ENCODE peak calls at places on chromosomes 13 and 19, in seven cellular contexts. One of them, this sample, is unnamed.

GRCh38 chr13:21542563-21542962 is 61.4 kb downstream of the MICU2 start:
- DNase-seq in spleen: no peak
- DNase-seq in fibroblast of lung: no peak
- DNase-seq in body of pancreas: no peak
- DNase-seq in PC-9: peak; percentile 64
- DNase-seq in K562: no peak
- DNase-seq in cardiac muscle cell: no peak
- DNase-seq in this sample: no peak

GRCh38 chr19:43690444-43690843 is 20.5 kb upstream of the PLAUR start:
- DNase-seq in spleen: no peak
- DNase-seq in fibroblast of lung: no peak
- DNase-seq in body of pancreas: no peak
- DNase-seq in PC-9: no peak
- DNase-seq in K562: no peak
- DNase-seq in cardiac muscle cell: no peak
- DNase-seq in this sample: no peak

GRCh38 chr13:110524484-110525254 is 36.9 kb downstream of the RAB20 start:
- DNase-seq in spleen: no peak
- DNase-seq in fibroblast of lung: no peak
- DNase-seq in body of pancreas: peak; percentile 56
- DNase-seq in PC-9: peak; percentile 97
- DNase-seq in K562: no peak
- DNase-seq in cardiac muscle cell: no peak
- DNase-seq in this sample: no peak

GRCh38 chr19:4124638-4125037 is 716 bp upstream of the MAP2K2 start:
- DNase-seq in spleen: no peak
- DNase-seq in fibroblast of lung: peak; percentile 2
- DNase-seq in body of pancreas: no peak
- DNase-seq in PC-9: no peak
- DNase-seq in K562: no peak
- DNase-seq in cardiac muscle cell: no peak
- DNase-seq in this sample: no peak

GRCh38 chr13:30748717-30749116 is 13.4 kb downstream of the ALOX5AP start:
- DNase-seq in spleen: no peak
- DNase-seq in fibroblast of lung: no peak
- DNase-seq in body of pancreas: no peak
- DNase-seq in PC-9: no peak
- DNase-seq in K562: no peak
- DNase-seq in cardiac muscle cell: no peak
- DNase-seq in this sample: no peak

GRCh38 chr19:44517146-44517545 is 12.3 kb downstream of the CEACAM20 start:
- DNase-seq in spleen: no peak
- DNase-seq in fibroblast of lung: no peak
- DNase-seq in body of pancreas: no peak
- DNase-seq in PC-9: no peak
- DNase-seq in K562: no peak
- DNase-seq in cardiac muscle cell: no peak
- DNase-seq in this sample: no peak

GRCh38 chr19:17468302-17469091 is 1.8 kb upstream of the SLC27A1 start:
- DNase-seq in spleen: peak; percentile 76
- DNase-seq in fibroblast of lung: no peak
- DNase-seq in body of pancreas: peak; percentile 44
- DNase-seq in PC-9: no peak
- DNase-seq in K562: no peak
- DNase-seq in cardiac muscle cell: no peak
- DNase-seq in this sample: no peak

GRCh38 chr19:1365964-1366695 is 17.6 kb upstream of the NDUFS7 start:
- DNase-seq in spleen: no peak
- DNase-seq in fibroblast of lung: no peak
- DNase-seq in body of pancreas: no peak
- DNase-seq in PC-9: no peak
- DNase-seq in K562: no peak
- DNase-seq in cardiac muscle cell: no peak
- DNase-seq in this sample: no peak

GRCh38 chr13:93116809-93117208 is 109.8 kb upstream of the GPC6 start:
- DNase-seq in spleen: no peak
- DNase-seq in fibroblast of lung: peak; percentile 11
- DNase-seq in body of pancreas: no peak
- DNase-seq in PC-9: no peak
- DNase-seq in K562: no peak
- DNase-seq in cardiac muscle cell: no peak
- DNase-seq in this sample: no peak

GRCh38 chr13:66612983-66613382 is 617.2 kb downstream of the PCDH9 start:
- DNase-seq in spleen: no peak
- DNase-seq in fibroblast of lung: no peak
- DNase-seq in body of pancreas: no peak
- DNase-seq in PC-9: no peak
- DNase-seq in K562: no peak
- DNase-seq in cardiac muscle cell: no peak
- DNase-seq in this sample: no peak

GRCh38 chr19:19366691-19367396 is 38.6 kb upstream of the GATAD2A start:
- DNase-seq in spleen: peak; percentile 93
- DNase-seq in fibroblast of lung: peak; percentile 60
- DNase-seq in body of pancreas: peak; percentile 86
- DNase-seq in PC-9: peak; percentile 85
- DNase-seq in K562: peak; percentile 80
- DNase-seq in cardiac muscle cell: peak; percentile 87
- DNase-seq in this sample: no peak

GRCh38 chr19:55591555-55591954 is 7.8 kb downstream of the FIZ1 start:
- DNase-seq in spleen: no peak
- DNase-seq in fibroblast of lung: no peak
- DNase-seq in body of pancreas: no peak
- DNase-seq in PC-9: no peak
- DNase-seq in K562: peak; percentile 32
- DNase-seq in cardiac muscle cell: no peak
- DNase-seq in this sample: no peak

GRCh38 chr19:810077-810855 is 11.5 kb downstream of the PLPPR3 start:
- DNase-seq in spleen: no peak
- DNase-seq in fibroblast of lung: no peak
- DNase-seq in body of pancreas: no peak
- DNase-seq in PC-9: no peak
- DNase-seq in K562: no peak
- DNase-seq in cardiac muscle cell: no peak
- DNase-seq in this sample: no peak

DNA sequence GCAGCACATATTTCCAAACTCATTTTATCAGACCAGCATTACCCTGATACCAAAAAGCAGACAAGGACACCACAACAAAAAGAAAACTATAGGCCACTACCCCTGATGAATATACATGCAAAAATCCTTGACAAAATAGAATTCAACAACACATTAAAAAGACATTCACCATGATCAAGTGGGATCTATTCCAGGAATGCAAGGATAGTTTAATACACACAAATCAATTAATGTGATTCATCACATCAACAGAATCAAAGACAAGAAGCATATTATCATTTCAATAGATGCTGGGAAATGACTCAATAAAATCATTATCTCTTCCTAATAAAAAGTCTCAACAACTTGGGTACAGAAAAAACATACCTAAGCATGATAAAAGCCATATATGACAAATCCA is 11.2 kb downstream of the ZNF347 start:
- DNase-seq in spleen: no peak
- DNase-seq in fibroblast of lung: no peak
- DNase-seq in body of pancreas: no peak
- DNase-seq in PC-9: no peak
- DNase-seq in K562: no peak
- DNase-seq in cardiac muscle cell: no peak
- DNase-seq in this sample: no peak
- H3K9me3 ChIP-seq in spleen: peaks cover 88% of the 10 kb centered on the region
- H3K9me3 ChIP-seq in fibroblast of lung: no peaks in the 10 kb centered on the region
- H3K9me3 ChIP-seq in body of pancreas: no peaks in the 10 kb centered on the region
- H3K9me3 ChIP-seq in PC-9: peaks cover 82% of the 10 kb centered on the region
- H3K9me3 ChIP-seq in K562: peaks cover 8% of the 10 kb centered on the region
- H3K9me3 ChIP-seq in cardiac muscle cell: no peaks in the 10 kb centered on the region
- H3K9me3 ChIP-seq in this sample: no peaks in the 10 kb centered on the region

GRCh38 chr13:46114599-46114998 is 9.8 kb upstream of the CPB2 start:
- DNase-seq in spleen: no peak
- DNase-seq in fibroblast of lung: no peak
- DNase-seq in body of pancreas: no peak
- DNase-seq in PC-9: no peak
- DNase-seq in K562: no peak
- DNase-seq in cardiac muscle cell: no peak
- DNase-seq in this sample: no peak

GRCh38 chr13:46113596-46113995 is 8.8 kb upstream of the CPB2 start:
- DNase-seq in spleen: no peak
- DNase-seq in fibroblast of lung: no peak
- DNase-seq in body of pancreas: no peak
- DNase-seq in PC-9: no peak
- DNase-seq in K562: peak; percentile 35
- DNase-seq in cardiac muscle cell: no peak
- DNase-seq in this sample: no peak

GRCh38 chr13:46109451-46109850 is 4.6 kb upstream of the CPB2 start:
- DNase-seq in spleen: no peak
- DNase-seq in fibroblast of lung: no peak
- DNase-seq in body of pancreas: no peak
- DNase-seq in PC-9: no peak
- DNase-seq in K562: no peak
- DNase-seq in cardiac muscle cell: no peak
- DNase-seq in this sample: no peak

GRCh38 chr13:46106839-46107371 is 2.1 kb upstream of the CPB2 start:
- DNase-seq in spleen: no peak
- DNase-seq in fibroblast of lung: no peak
- DNase-seq in body of pancreas: no peak
- DNase-seq in PC-9: no peak
- DNase-seq in K562: no peak
- DNase-seq in cardiac muscle cell: no peak
- DNase-seq in this sample: no peak

GRCh38 chr13:46111151-46111550 is 6.3 kb upstream of the CPB2 start:
- DNase-seq in spleen: no peak
- DNase-seq in fibroblast of lung: no peak
- DNase-seq in body of pancreas: no peak
- DNase-seq in PC-9: no peak
- DNase-seq in K562: no peak
- DNase-seq in cardiac muscle cell: no peak
- DNase-seq in this sample: no peak
- TF ChIP-seq CTCF in spleen: no peak
- TF ChIP-seq CTCF in fibroblast of lung: no peak
- TF ChIP-seq CTCF in body of pancreas: no peak
- TF ChIP-seq CTCF in PC-9: no peak
- TF ChIP-seq CTCF in K562: no peak
- TF ChIP-seq CTCF in cardiac muscle cell: no peak
- TF ChIP-seq CTCF in this sample: no peak

GRCh38 chr13:45783346-45784043 is 68.1 kb downstream of the SIAH3 start:
- DNase-seq in spleen: no peak
- DNase-seq in fibroblast of lung: no peak
- DNase-seq in body of pancreas: no peak
- DNase-seq in PC-9: no peak
- DNase-seq in K562: no peak
- DNase-seq in cardiac muscle cell: no peak
- DNase-seq in this sample: no peak

GRCh38 chr13:45781553-45782326 is 69.8 kb downstream of the SIAH3 start:
- DNase-seq in spleen: no peak
- DNase-seq in fibroblast of lung: peak; percentile 2
- DNase-seq in body of pancreas: peak; percentile 73
- DNase-seq in PC-9: no peak
- DNase-seq in K562: no peak
- DNase-seq in cardiac muscle cell: no peak
- DNase-seq in this sample: no peak

GRCh38 chr13:45779901-45780300 is 71.7 kb downstream of the SIAH3 start:
- DNase-seq in spleen: no peak
- DNase-seq in fibroblast of lung: no peak
- DNase-seq in body of pancreas: no peak
- DNase-seq in PC-9: no peak
- DNase-seq in K562: no peak
- DNase-seq in cardiac muscle cell: no peak
- DNase-seq in this sample: no peak

GRCh38 chr13:45784755-45785675 is 66.5 kb downstream of the SIAH3 start:
- DNase-seq in spleen: no peak
- DNase-seq in fibroblast of lung: no peak
- DNase-seq in body of pancreas: no peak
- DNase-seq in PC-9: no peak
- DNase-seq in K562: no peak
- DNase-seq in cardiac muscle cell: no peak
- DNase-seq in this sample: no peak

DNA sequence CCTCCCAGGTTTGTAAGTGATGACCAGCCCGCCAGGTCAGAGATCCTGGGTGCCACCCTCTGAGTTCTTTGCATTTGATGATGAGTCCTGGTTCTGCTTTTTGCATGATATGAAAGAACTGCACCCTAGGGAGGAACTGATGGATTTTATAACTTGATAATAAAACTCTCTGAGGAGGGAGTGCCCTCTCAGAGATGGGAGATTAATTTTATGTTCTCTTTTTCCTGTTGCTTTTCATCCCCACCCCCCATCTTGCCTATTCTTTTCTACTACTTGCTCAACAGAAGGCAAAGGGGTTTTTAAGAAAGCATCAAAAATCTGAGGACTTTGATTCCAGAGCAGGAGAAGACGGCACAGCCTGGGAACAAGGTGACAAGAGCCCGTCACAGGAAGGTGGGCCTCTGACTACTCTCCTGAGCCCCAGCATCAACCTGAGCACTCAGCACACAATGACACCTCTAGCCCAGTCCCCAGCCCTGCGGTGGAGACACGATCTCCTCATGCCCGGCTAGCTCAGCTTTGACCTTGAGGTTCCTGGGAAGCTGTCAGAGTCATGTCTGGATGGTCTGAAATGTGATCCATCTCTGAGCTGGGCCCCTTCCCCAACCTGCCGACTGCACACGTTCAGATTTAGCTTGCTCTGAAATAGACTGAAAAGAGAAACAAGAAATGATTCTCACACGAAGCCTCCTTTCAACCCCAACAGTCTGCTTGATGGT is 69.1 kb downstream of the SIAH3 start:
- DNase-seq in spleen: no peak
- DNase-seq in fibroblast of lung: no peak
- DNase-seq in body of pancreas: no peak
- DNase-seq in PC-9: no peak
- DNase-seq in K562: no peak
- DNase-seq in cardiac muscle cell: no peak
- DNase-seq in this sample: no peak
- H3K9me3 ChIP-seq in spleen: no peaks in the 10 kb centered on the region
- H3K9me3 ChIP-seq in fibroblast of lung: no peaks in the 10 kb centered on the region
- H3K9me3 ChIP-seq in body of pancreas: no peaks in the 10 kb centered on the region
- H3K9me3 ChIP-seq in PC-9: no peaks in the 10 kb centered on the region
- H3K9me3 ChIP-seq in K562: no peaks in the 10 kb centered on the region
- H3K9me3 ChIP-seq in cardiac muscle cell: no peaks in the 10 kb centered on the region
- H3K9me3 ChIP-seq in this sample: no peaks in the 10 kb centered on the region

GRCh38 chr19:48714759-48715261 is 4.7 kb downstream of the MAMSTR start:
- DNase-seq in spleen: no peak
- DNase-seq in fibroblast of lung: no peak
- DNase-seq in body of pancreas: no peak
- DNase-seq in PC-9: no peak
- DNase-seq in K562: no peak
- DNase-seq in cardiac muscle cell: no peak
- DNase-seq in this sample: no peak

GRCh38 chr19:48715276-48715675 is 4.2 kb downstream of the MAMSTR start:
- DNase-seq in spleen: no peak
- DNase-seq in fibroblast of lung: no peak
- DNase-seq in body of pancreas: no peak
- DNase-seq in PC-9: no peak
- DNase-seq in K562: no peak
- DNase-seq in cardiac muscle cell: no peak
- DNase-seq in this sample: no peak

GRCh38 chr19:48713041-48713863 is 6.3 kb downstream of the MAMSTR start:
- DNase-seq in spleen: peak; percentile 81
- DNase-seq in fibroblast of lung: no peak
- DNase-seq in body of pancreas: no peak
- DNase-seq in PC-9: no peak
- DNase-seq in K562: peak; percentile 63
- DNase-seq in cardiac muscle cell: no peak
- DNase-seq in this sample: no peak

GRCh38 chr19:48715681-48716171 is 3.8 kb downstream of the MAMSTR start:
- DNase-seq in spleen: no peak
- DNase-seq in fibroblast of lung: no peak
- DNase-seq in body of pancreas: no peak
- DNase-seq in PC-9: no peak
- DNase-seq in K562: no peak
- DNase-seq in cardiac muscle cell: no peak
- DNase-seq in this sample: no peak

GRCh38 chr19:48713864-48714755 is 5.4 kb downstream of the MAMSTR start:
- DNase-seq in spleen: peak; percentile 97
- DNase-seq in fibroblast of lung: peak; percentile 99
- DNase-seq in body of pancreas: peak; percentile 99
- DNase-seq in PC-9: peak; percentile 99
- DNase-seq in K562: peak; percentile 99
- DNase-seq in cardiac muscle cell: peak; percentile 100
- DNase-seq in this sample: peak; percentile 94
- TF ChIP-seq CTCF in spleen: no peak
- TF ChIP-seq CTCF in fibroblast of lung: no peak
- TF ChIP-seq CTCF in body of pancreas: no peak
- TF ChIP-seq CTCF in PC-9: no peak
- TF ChIP-seq CTCF in K562: peak; percentile 36
- TF ChIP-seq CTCF in cardiac muscle cell: no peak
- TF ChIP-seq CTCF in this sample: no peak

This sample was measured in esophagus squamous epithelium.